ENCODE peak calls at places on chromosomes 16 and 17, in five cellular contexts. One of them, this sample, is unnamed.
A peak's percentile ranks its signal among the peaks of the same experiment; 100 is the strongest.

GRCh38 chr16:12257926-12258561 is 281.5 kb downstream of the SNX29 start:
- DNase-seq in stomach: no peak
- DNase-seq in tibial nerve: no peak
- DNase-seq in effector memory CD4-positive, alpha-beta T cell: no peak
- DNase-seq in fibroblast of lung: no peak
- DNase-seq in this sample: peak; percentile 85

GRCh38 chr17:82113941-82114340 is 15.9 kb upstream of the FASN start:
- DNase-seq in effector memory CD4-positive, alpha-beta T cell: no peak
- DNase-seq in tibial nerve: no peak
- DNase-seq in stomach: no peak
- DNase-seq in fibroblast of lung: no peak
- DNase-seq in this sample: no peak

GRCh38 chr17:55845385-55845784 is 94.5 kb downstream of the PCTP start:
- DNase-seq in fibroblast of lung: peak; percentile 27
- DNase-seq in stomach: peak; percentile 39
- DNase-seq in tibial nerve: peak; percentile 52
- DNase-seq in effector memory CD4-positive, alpha-beta T cell: no peak
- DNase-seq in this sample: peak; percentile 1

GRCh38 chr16:52070341-52071057 is 476.4 kb downstream of the TOX3 start:
- DNase-seq in stomach: no peak
- DNase-seq in fibroblast of lung: no peak
- DNase-seq in effector memory CD4-positive, alpha-beta T cell: no peak
- DNase-seq in tibial nerve: no peak
- DNase-seq in this sample: peak; percentile 67

GRCh38 chr17:64214950-64215349 is 48.1 kb downstream of the TEX2 start:
- DNase-seq in effector memory CD4-positive, alpha-beta T cell: no peak
- DNase-seq in stomach: peak; percentile 34
- DNase-seq in tibial nerve: no peak
- DNase-seq in fibroblast of lung: peak; percentile 30
- DNase-seq in this sample: peak; percentile 20

GRCh38 chr16:30659507-30660423 is 1.5 kb downstream of the FBRS start:
- DNase-seq in effector memory CD4-positive, alpha-beta T cell: peak; percentile 45
- DNase-seq in stomach: no peak
- DNase-seq in tibial nerve: no peak
- DNase-seq in fibroblast of lung: peak; percentile 26
- DNase-seq in this sample: no peak

GRCh38 chr16:868386-868755 is 67.8 kb upstream of the GNG13 start:
- DNase-seq in stomach: no peak
- DNase-seq in tibial nerve: no peak
- DNase-seq in fibroblast of lung: no peak
- DNase-seq in effector memory CD4-positive, alpha-beta T cell: no peak
- DNase-seq in this sample: no peak

GRCh38 chr17:13114601-13115024 is 96.8 kb upstream of the ELAC2 start:
- DNase-seq in effector memory CD4-positive, alpha-beta T cell: no peak
- DNase-seq in stomach: peak; percentile 47
- DNase-seq in fibroblast of lung: peak; percentile 79
- DNase-seq in tibial nerve: peak; percentile 8
- DNase-seq in this sample: peak; percentile 18

GRCh38 chr17:45242015-45242414 is 19.9 kb downstream of the SPATA32 start:
- DNase-seq in fibroblast of lung: no peak
- DNase-seq in tibial nerve: no peak
- DNase-seq in stomach: no peak
- DNase-seq in effector memory CD4-positive, alpha-beta T cell: no peak
- DNase-seq in this sample: no peak

GRCh38 chr17:81483085-81483861 is 29.3 kb downstream of the ACTG1 start:
- DNase-seq in effector memory CD4-positive, alpha-beta T cell: no peak
- DNase-seq in tibial nerve: no peak
- DNase-seq in fibroblast of lung: no peak
- DNase-seq in stomach: no peak
- DNase-seq in this sample: no peak

GRCh38 chr17:70169707-70170597 is 620 bp downstream of the KCNJ2 start:
- DNase-seq in effector memory CD4-positive, alpha-beta T cell: no peak
- DNase-seq in stomach: no peak
- DNase-seq in fibroblast of lung: peak; percentile 26
- DNase-seq in tibial nerve: peak; percentile 22
- DNase-seq in this sample: no peak

GRCh38 chr16:53775821-53776431 is 72.0 kb downstream of the FTO start:
- DNase-seq in stomach: peak; percentile 60
- DNase-seq in effector memory CD4-positive, alpha-beta T cell: no peak
- DNase-seq in tibial nerve: peak; percentile 45
- DNase-seq in fibroblast of lung: peak; percentile 97
- DNase-seq in this sample: no peak

GRCh38 chr16:2468725-2469398 is 2.2 kb upstream of the NTN3 start:
- DNase-seq in effector memory CD4-positive, alpha-beta T cell: no peak
- DNase-seq in stomach: no peak
- DNase-seq in fibroblast of lung: no peak
- DNase-seq in tibial nerve: no peak
- DNase-seq in this sample: no peak

GRCh38 chr16:79788949-79789348 is 188.4 kb upstream of the MAF start:
- DNase-seq in tibial nerve: no peak
- DNase-seq in effector memory CD4-positive, alpha-beta T cell: no peak
- DNase-seq in fibroblast of lung: no peak
- DNase-seq in stomach: no peak
- DNase-seq in this sample: no peak

GRCh38 chr17:17837966-17838962 is 1.5 kb upstream of the SREBF1 start:
- DNase-seq in tibial nerve: peak; percentile 71
- DNase-seq in fibroblast of lung: peak; percentile 49
- DNase-seq in effector memory CD4-positive, alpha-beta T cell: no peak
- DNase-seq in stomach: no peak
- DNase-seq in this sample: peak; percentile 61

GRCh38 chr17:82399030-82399429 is 19.1 kb upstream of the HEXD start:
- DNase-seq in stomach: no peak
- DNase-seq in effector memory CD4-positive, alpha-beta T cell: no peak
- DNase-seq in tibial nerve: peak; percentile 40
- DNase-seq in fibroblast of lung: peak; percentile 55
- DNase-seq in this sample: no peak

GRCh38 chr16:88634994-88635670 is 3.2 kb upstream of the IL17C start:
- DNase-seq in stomach: no peak
- DNase-seq in fibroblast of lung: no peak
- DNase-seq in tibial nerve: no peak
- DNase-seq in effector memory CD4-positive, alpha-beta T cell: no peak
- DNase-seq in this sample: no peak

GRCh38 chr16:54240180-54241125 is 46.1 kb downstream of the IRX3 start:
- DNase-seq in fibroblast of lung: peak; percentile 14
- DNase-seq in effector memory CD4-positive, alpha-beta T cell: no peak
- DNase-seq in stomach: no peak
- DNase-seq in tibial nerve: no peak
- DNase-seq in this sample: no peak

GRCh38 chr16:3054965-3055733 is 8.8 kb downstream of the MMP25 start:
- DNase-seq in fibroblast of lung: no peak
- DNase-seq in stomach: no peak
- DNase-seq in tibial nerve: no peak
- DNase-seq in effector memory CD4-positive, alpha-beta T cell: no peak
- DNase-seq in this sample: no peak

GRCh38 chr16:3118846-3119245 is 6.5 kb downstream of the ZNF205 start:
- DNase-seq in fibroblast of lung: no peak
- DNase-seq in effector memory CD4-positive, alpha-beta T cell: no peak
- DNase-seq in tibial nerve: no peak
- DNase-seq in stomach: no peak
- DNase-seq in this sample: no peak

GRCh38 chr16:49452108-49452507 is 78.5 kb downstream of the C16orf78 start:
- DNase-seq in tibial nerve: no peak
- DNase-seq in effector memory CD4-positive, alpha-beta T cell: no peak
- DNase-seq in stomach: no peak
- DNase-seq in fibroblast of lung: no peak
- DNase-seq in this sample: no peak

GRCh38 chr17:34364741-34365140 is 1.7 kb upstream of the CCL1 start:
- DNase-seq in fibroblast of lung: no peak
- DNase-seq in effector memory CD4-positive, alpha-beta T cell: no peak
- DNase-seq in tibial nerve: no peak
- DNase-seq in stomach: no peak
- DNase-seq in this sample: no peak

GRCh38 chr17:933168-934083 is 46.1 kb downstream of the NXN start:
- DNase-seq in effector memory CD4-positive, alpha-beta T cell: no peak
- DNase-seq in tibial nerve: no peak
- DNase-seq in stomach: peak; percentile 46
- DNase-seq in fibroblast of lung: peak; percentile 100
- DNase-seq in this sample: no peak

GRCh38 chr16:72921620-72922019 is 126.3 kb downstream of the ZFHX3 start:
- DNase-seq in effector memory CD4-positive, alpha-beta T cell: no peak
- DNase-seq in stomach: no peak
- DNase-seq in fibroblast of lung: peak; percentile 72
- DNase-seq in tibial nerve: no peak
- DNase-seq in this sample: no peak

DNA sequence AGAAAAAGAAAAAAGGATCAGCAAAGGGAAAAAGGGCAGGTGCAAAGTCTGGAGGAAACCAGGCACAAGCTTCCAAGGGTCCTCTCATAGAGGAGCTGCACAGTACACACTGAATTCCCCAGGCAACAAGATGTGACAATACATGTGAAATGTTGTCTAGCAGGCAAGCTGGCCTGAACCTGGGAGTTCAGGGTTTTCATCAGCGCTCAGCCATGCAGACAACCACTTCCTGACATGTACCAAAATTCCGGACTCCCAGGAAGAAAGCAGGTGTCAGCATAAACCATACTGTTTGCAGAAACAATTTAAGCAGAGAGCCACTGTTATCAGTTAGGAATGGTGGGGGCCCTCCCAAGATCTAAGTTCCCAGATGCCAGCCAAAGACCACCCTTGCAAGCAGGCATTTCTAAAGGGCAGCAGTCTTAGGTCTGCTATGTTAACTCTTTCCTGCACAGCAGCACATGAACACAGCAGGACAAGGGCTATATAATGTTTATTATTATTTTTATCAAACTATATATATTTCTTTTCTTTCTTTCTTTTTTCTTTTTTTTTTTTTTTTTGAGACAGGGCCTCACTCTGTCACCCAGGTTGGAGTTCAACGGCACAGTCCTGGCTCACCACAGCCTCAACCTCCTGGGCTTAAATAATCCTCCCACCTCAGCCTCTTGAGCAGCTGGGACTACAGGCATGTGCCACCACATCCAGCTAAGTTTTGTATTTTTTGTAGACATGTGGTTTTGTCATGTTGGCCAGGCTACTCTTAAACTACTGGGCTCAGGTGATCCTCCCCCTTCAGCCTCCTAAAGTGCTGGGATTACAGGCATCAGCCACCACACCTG is 10.1 kb downstream of the TK2 start:
- DNase-seq in effector memory CD4-positive, alpha-beta T cell: no peak
- DNase-seq in fibroblast of lung: peak; percentile 79
- DNase-seq in stomach: no peak
- DNase-seq in tibial nerve: no peak
- DNase-seq in this sample: peak; percentile 28
- H3K27ac ChIP-seq in effector memory CD4-positive, alpha-beta T cell: peak overlapping the region; percentile 32
- H3K27ac ChIP-seq in fibroblast of lung: no peak overlapping the region
- H3K27ac ChIP-seq in stomach: no peak overlapping the region
- H3K27ac ChIP-seq in tibial nerve: no peak overlapping the region
- H3K27ac ChIP-seq in this sample: no peak overlapping the region

GRCh38 chr16:67865318-67865717 is 7.5 kb upstream of the EDC4 start:
- DNase-seq in fibroblast of lung: no peak
- DNase-seq in effector memory CD4-positive, alpha-beta T cell: no peak
- DNase-seq in stomach: peak; percentile 34
- DNase-seq in tibial nerve: no peak
- DNase-seq in this sample: peak; percentile 63
- H3K27ac ChIP-seq in fibroblast of lung: no peak overlapping the region
- H3K27ac ChIP-seq in effector memory CD4-positive, alpha-beta T cell: no peak overlapping the region
- H3K27ac ChIP-seq in stomach: no peak overlapping the region
- H3K27ac ChIP-seq in tibial nerve: no peak overlapping the region
- H3K27ac ChIP-seq in this sample: no peak overlapping the region

GRCh38 chr17:67865438-67865837 is 40.1 kb downstream of the BPTF start:
- DNase-seq in fibroblast of lung: no peak
- DNase-seq in tibial nerve: no peak
- DNase-seq in stomach: no peak
- DNase-seq in effector memory CD4-positive, alpha-beta T cell: no peak
- DNase-seq in this sample: no peak
- H3K27ac ChIP-seq in fibroblast of lung: no peak overlapping the region
- H3K27ac ChIP-seq in tibial nerve: no peak overlapping the region
- H3K27ac ChIP-seq in stomach: no peak overlapping the region
- H3K27ac ChIP-seq in effector memory CD4-positive, alpha-beta T cell: no peak overlapping the region
- H3K27ac ChIP-seq in this sample: no peak overlapping the region

GRCh38 chr17:61309362-61309761 is 90.3 kb upstream of the TBX2 start:
- DNase-seq in tibial nerve: no peak
- DNase-seq in stomach: no peak
- DNase-seq in fibroblast of lung: no peak
- DNase-seq in effector memory CD4-positive, alpha-beta T cell: no peak
- DNase-seq in this sample: no peak
- H3K27ac ChIP-seq in tibial nerve: no peak overlapping the region
- H3K27ac ChIP-seq in stomach: peak overlapping the region; percentile 63
- H3K27ac ChIP-seq in fibroblast of lung: peak overlapping the region; percentile 96
- H3K27ac ChIP-seq in effector memory CD4-positive, alpha-beta T cell: no peak overlapping the region
- H3K27ac ChIP-seq in this sample: no peak overlapping the region

GRCh38 chr16:75025766-75026165 is 26.9 kb downstream of the ZNRF1 start:
- DNase-seq in fibroblast of lung: peak; percentile 56
- DNase-seq in stomach: no peak
- DNase-seq in effector memory CD4-positive, alpha-beta T cell: no peak
- DNase-seq in tibial nerve: no peak
- DNase-seq in this sample: no peak

GRCh38 chr16:75024182-75024581 is 25.4 kb downstream of the ZNRF1 start:
- DNase-seq in effector memory CD4-positive, alpha-beta T cell: no peak
- DNase-seq in fibroblast of lung: no peak
- DNase-seq in stomach: no peak
- DNase-seq in tibial nerve: no peak
- DNase-seq in this sample: no peak

GRCh38 chr16:75022567-75022966 is 23.7 kb downstream of the ZNRF1 start:
- DNase-seq in effector memory CD4-positive, alpha-beta T cell: no peak
- DNase-seq in tibial nerve: no peak
- DNase-seq in stomach: no peak
- DNase-seq in fibroblast of lung: peak; percentile 44
- DNase-seq in this sample: no peak

GRCh38 chr16:75023019-75023418 is 24.2 kb downstream of the ZNRF1 start:
- DNase-seq in tibial nerve: no peak
- DNase-seq in stomach: no peak
- DNase-seq in effector memory CD4-positive, alpha-beta T cell: no peak
- DNase-seq in fibroblast of lung: peak; percentile 57
- DNase-seq in this sample: no peak

DNA sequence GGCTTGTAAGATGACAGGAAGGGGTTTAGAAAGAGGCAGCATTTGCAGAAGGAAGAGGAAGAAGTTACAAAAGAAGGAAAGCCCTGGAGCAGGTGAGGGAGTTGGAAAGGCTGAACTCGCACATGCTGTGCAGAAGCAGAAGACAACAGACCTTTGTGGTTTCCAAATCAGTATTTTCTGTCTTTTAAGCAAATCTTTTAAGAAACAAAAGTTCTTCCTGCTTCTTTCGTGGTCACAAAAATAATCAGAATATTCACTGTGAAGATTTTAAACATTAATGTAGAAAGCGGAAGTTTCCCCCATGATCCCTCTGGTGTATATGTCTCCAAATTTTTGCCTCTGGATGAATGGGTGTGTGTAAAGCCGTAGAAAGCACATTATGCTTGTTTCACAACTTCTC is 25.8 kb downstream of the ZNRF1 start:
- DNase-seq in tibial nerve: no peak
- DNase-seq in stomach: no peak
- DNase-seq in effector memory CD4-positive, alpha-beta T cell: no peak
- DNase-seq in fibroblast of lung: no peak
- DNase-seq in this sample: no peak
- H3K27ac ChIP-seq in tibial nerve: no peak overlapping the region
- H3K27ac ChIP-seq in stomach: no peak overlapping the region
- H3K27ac ChIP-seq in effector memory CD4-positive, alpha-beta T cell: no peak overlapping the region
- H3K27ac ChIP-seq in fibroblast of lung: no peak overlapping the region
- H3K27ac ChIP-seq in this sample: no peak overlapping the region